ENCODE peak calls at places on chromosomes 11 and 22, in four cellular contexts. I is K562, G is SK-N-SH, X is GM12878. T is an unnamed sample.

GRCh38 chr11:2801711-2802388 is 83.7 kb downstream of the CDKN1C start:
- DNase-seq in I (no peak), G (no peak), X (no peak), T (no peak)

GRCh38 chr11:10305964-10306918 is 1.4 kb downstream of the ADM start:
- DNase-seq in I (peak; percentile 9), G (peak; percentile 64), X (no peak), T (peak; percentile 31)

GRCh38 chr11:80727315-80727714 is 1286.5 kb upstream of the TENM4 start:
- DNase-seq in I (no peak), G (no peak), X (peak; percentile 5), T (no peak)

GRCh38 chr11:33829430-33830141 is 55.3 kb upstream of the FBXO3 start:
- DNase-seq in I (peak; percentile 71), G (peak; percentile 78), X (peak; percentile 28), T (peak; percentile 81)

GRCh38 chr22:27032121-27032761 is 374.9 kb downstream of the MIAT start:
- DNase-seq in I (peak; percentile 5), G (peak; percentile 85), X (no peak), T (no peak)

GRCh38 chr11:1399386-1400167 is 9.8 kb downstream of the BRSK2 start:
- DNase-seq in I (no peak), G (peak; percentile 73), X (no peak), T (no peak)

GRCh38 chr11:116086426-116086825 is 582.2 kb upstream of the CADM1 start:
- DNase-seq in I (no peak), G (no peak), X (no peak), T (no peak)

GRCh38 chr11:76771446-76772099 is 11.6 kb upstream of the TSKU start:
- DNase-seq in I (no peak), G (no peak), X (no peak), T (no peak)

GRCh38 chr11:10746871-10747270 is 4.2 kb upstream of the CTR9 start:
- DNase-seq in I (no peak), G (no peak), X (no peak), T (no peak)

GRCh38 chr11:61124574-61125309 is 22.5 kb downstream of the CD5 start:
- DNase-seq in I (no peak), G (no peak), X (no peak), T (no peak)

GRCh38 chr11:66051766-66052663 is at the start of gene SF3B2:
- DNase-seq in I (peak; percentile 94), G (peak; percentile 96), X (peak; percentile 96), T (peak; percentile 96)

DNA sequence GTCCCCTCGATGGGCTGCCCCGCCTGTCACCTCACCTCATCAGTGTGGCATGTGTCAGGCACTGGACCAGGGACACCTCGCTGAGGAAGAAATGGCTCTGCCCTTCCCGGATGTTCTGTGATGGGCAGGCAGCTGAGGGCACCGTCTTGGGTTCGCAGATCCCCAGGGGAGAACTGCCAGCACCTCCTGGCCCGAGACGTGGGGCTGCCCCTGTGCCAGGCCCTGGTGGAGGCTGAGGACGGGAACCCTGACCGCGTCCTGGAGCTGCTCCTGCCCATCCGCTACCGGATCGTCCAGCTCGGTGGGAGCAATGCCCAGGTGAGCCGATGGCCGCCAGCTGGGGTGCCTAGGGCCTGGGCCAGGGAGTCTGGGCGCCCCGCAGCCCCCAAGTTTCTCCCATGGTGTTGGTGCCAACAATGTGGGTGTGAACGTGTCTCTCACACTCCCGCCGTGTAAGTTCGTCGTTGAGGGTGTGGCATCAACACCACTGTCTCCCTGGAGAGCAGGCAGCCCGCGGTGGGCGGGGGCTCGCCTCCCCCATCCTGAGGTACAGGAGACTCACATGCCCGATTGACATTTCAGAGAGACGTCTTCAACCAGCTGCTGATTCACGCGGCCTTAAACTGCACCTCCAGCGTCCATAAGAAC is 7.3 kb upstream of the GTSE1 start:
- DNase-seq in I (no peak), G (no peak), X (no peak), T (no peak)
- H3K4me3 ChIP-seq in I (no peak overlapping the region), G (no peak overlapping the region), X (no peak overlapping the region), T (no peak overlapping the region)

GRCh38 chr11:57530596-57531507 is at the start of gene TIMM10:
- DNase-seq in I (peak; percentile 87), G (peak; percentile 88), X (peak; percentile 95), T (peak; percentile 95)
- TF ChIP-seq EP300 in I (peak; percentile 94), G (peak; percentile 33), X (peak; percentile 21), T (no peak)

GRCh38 chr11:128709402-128709801 is 15.5 kb downstream of the FLI1 start:
- DNase-seq in I (no peak), G (no peak), X (no peak), T (no peak)

GRCh38 chr11:128705124-128705920 is 11.4 kb downstream of the FLI1 start:
- DNase-seq in I (no peak), G (no peak), X (no peak), T (no peak)

GRCh38 chr11:128704517-128704916 is 10.6 kb downstream of the FLI1 start:
- DNase-seq in I (no peak), G (no peak), X (no peak), T (no peak)

GRCh38 chr11:128708660-128709059 is 14.8 kb downstream of the FLI1 start:
- DNase-seq in I (no peak), G (no peak), X (no peak), T (no peak)

DNA sequence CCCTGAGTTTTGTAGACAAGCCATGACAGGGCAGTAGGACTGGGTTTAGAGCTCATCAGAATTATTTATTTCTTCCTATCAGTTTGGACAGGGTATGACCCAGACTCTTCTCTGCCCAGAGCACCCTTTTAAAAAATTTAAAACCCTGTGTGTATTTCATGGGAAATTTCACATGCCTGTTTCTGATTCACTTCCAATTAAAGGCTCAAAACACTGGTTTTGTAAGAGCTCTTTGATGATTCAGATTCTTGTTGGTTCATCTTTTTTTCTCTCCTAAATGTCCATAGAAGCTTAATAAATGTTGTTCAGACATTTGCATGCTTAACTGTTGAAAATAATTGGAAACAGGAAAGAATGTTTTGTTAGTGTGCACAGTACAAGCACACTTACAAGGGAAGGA is 13.8 kb downstream of the FLI1 start:
- DNase-seq in I (no peak), G (no peak), X (no peak), T (no peak)
- TF ChIP-seq RCOR1 in I (no peak), G (no peak), X (no peak), T (no peak)

GRCh38 chr11:12009617-12010321 is 1.3 kb upstream of the DKK3 start:
- DNase-seq in I (no peak), G (no peak), X (no peak), T (peak; percentile 11)
- H3K4me3 ChIP-seq in I (no peak overlapping the region), G (peak overlapping the region; percentile 43), X (no peak overlapping the region), T (peak overlapping the region; percentile 77)

GRCh38 chr22:30305906-30306628 is 16.8 kb upstream of the CASTOR1 start:
- DNase-seq in I (no peak), G (no peak), X (no peak), T (no peak)

GRCh38 chr22:30304495-30305244 is 15.4 kb upstream of the CASTOR1 start:
- DNase-seq in I (no peak), G (no peak), X (no peak), T (no peak)

GRCh38 chr22:30305519-30305905 is 16.2 kb upstream of the CASTOR1 start:
- DNase-seq in I (no peak), G (no peak), X (peak; percentile 59), T (no peak)

GRCh38 chr22:30301995-30302809 is 12.9 kb upstream of the CASTOR1 start:
- DNase-seq in I (no peak), G (no peak), X (no peak), T (no peak)

DNA sequence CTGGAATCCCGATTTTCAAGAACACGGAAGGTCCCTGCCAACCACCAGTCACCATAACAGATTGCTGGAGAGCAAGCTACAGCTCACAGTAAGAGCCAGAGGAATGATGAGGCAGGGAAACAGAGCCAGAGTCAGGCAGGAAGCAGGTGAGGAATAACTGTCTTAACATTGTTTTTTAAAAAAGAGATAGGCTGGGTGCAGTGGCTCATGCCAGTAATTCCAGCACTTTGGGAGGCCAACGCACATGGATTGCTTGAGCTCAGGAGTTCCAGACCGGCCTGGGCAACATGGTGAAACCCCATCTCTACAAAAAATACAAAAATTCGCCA is 13.5 kb upstream of the CASTOR1 start:
- DNase-seq in I (no peak), G (no peak), X (no peak), T (no peak)
- TF ChIP-seq EP300 in I (no peak), G (no peak), X (no peak), T (no peak)

GRCh38 chr11:35085766-35086165 is 53.2 kb upstream of the CD44 start:
- DNase-seq in I (no peak), G (no peak), X (no peak), T (no peak)
- TF ChIP-seq RCOR1 in I (no peak), G (no peak), X (no peak), T (no peak)

T was measured in A549.